ENCODE peak calls at places on chromosomes 13 and 19, in ten cellular contexts. P is LHCN-M2; N is NCI-H345; Q is stimulated activated CD4-positive, alpha-beta T cell treated with anti-CD3 and anti-CD28 coated beads, Interleukin-12 subunit alpha, Interleukin-12 subunit beta, amount 100 ng/mL, for 24 hours; K is posterior vena cava; E is RCC 7860; D is hepatocyte; L is GOT3; Y is type B pancreatic cell; U is NB4. M is an unnamed sample.

GRCh38 chr13:67736646-67737420 is 506.7 kb upstream of the PCDH9 start:
- DNase-seq in P (peak; percentile 96), N (no peak), Q (no peak), K (no peak), E (peak; percentile 41), D (peak; percentile 55), L (no peak), Y (no peak), U (peak; percentile 30), M (peak; percentile 31)

GRCh38 chr13:109836629-109837607 is 50.5 kb upstream of the IRS2 start:
- DNase-seq in P (no peak), N (no peak), Q (no peak), K (no peak), E (peak; percentile 69), D (peak; percentile 83), L (no peak), Y (no peak), U (no peak), M (no peak)

GRCh38 chr19:49506575-49507105 is 5.8 kb upstream of the FCGRT start:
- DNase-seq in P (peak; percentile 52), N (peak; percentile 36), Q (peak; percentile 74), K (no peak), E (peak; percentile 12), D (peak; percentile 79), L (no peak), Y (no peak), U (peak; percentile 80), M (no peak)

GRCh38 chr13:33494596-33495214 is 209.2 kb upstream of the STARD13 start:
- DNase-seq in P (peak; percentile 95), N (no peak), Q (no peak), K (no peak), E (peak; percentile 67), D (peak; percentile 35), L (no peak), Y (no peak), U (no peak), M (peak; percentile 77)

GRCh38 chr13:25117312-25117711 is 21.4 kb downstream of the PABPC3 start:
- DNase-seq in P (no peak), N (no peak), Q (no peak), K (no peak), E (no peak), D (no peak), L (no peak), Y (peak; percentile 63), U (no peak), M (no peak)

GRCh38 chr19:58569191-58569942 is 3.8 kb downstream of the MZF1 start:
- DNase-seq in P (no peak), N (no peak), Q (no peak), K (peak; percentile 70), E (no peak), D (peak; percentile 5), L (no peak), Y (no peak), U (no peak), M (no peak)

GRCh38 chr19:7450243-7451223 is 38.3 kb downstream of the PEX11G start:
- DNase-seq in P (no peak), N (no peak), Q (no peak), K (no peak), E (peak; percentile 25), D (peak; percentile 63), L (no peak), Y (no peak), U (peak; percentile 62), M (peak; percentile 23)

GRCh38 chr19:38730470-38730730 is 13.9 kb downstream of the CAPN12 start:
- DNase-seq in P (no peak), N (no peak), Q (no peak), K (no peak), E (no peak), D (no peak), L (no peak), Y (no peak), U (no peak), M (no peak)

GRCh38 chr13:57557979-57558529 is 73.5 kb upstream of the PCDH17 start:
- DNase-seq in P (no peak), N (no peak), Q (no peak), K (no peak), E (peak; percentile 6), D (peak; percentile 64), L (no peak), Y (no peak), U (peak; percentile 35), M (no peak)

GRCh38 chr13:87677334-87678234 is 6.4 kb downstream of the SLITRK5 start:
- DNase-seq in P (no peak), N (peak; percentile 88), Q (no peak), K (no peak), E (no peak), D (peak; percentile 31), L (no peak), Y (no peak), U (no peak), M (no peak)

GRCh38 chr13:90188237-90188636 is 1159.2 kb upstream of the MIR17HG start:
- DNase-seq in P (no peak), N (no peak), Q (no peak), K (no peak), E (no peak), D (no peak), L (no peak), Y (no peak), U (no peak), M (no peak)

M was measured in AG10803.